ENCODE peak calls at places on chromosome 13, in five cellular contexts. U is substantia nigra, Y is MCF 10A, Q is NCI-H1105, G is pulmonary artery endothelial cell. V is an unnamed sample.

GRCh38 chr13:81591528-81592220 is 1250.7 kb upstream of the SPRY2 start:
- DNase-seq in Q (no peak), U (no peak), Y (no peak), G (no peak), V (no peak)

GRCh38 chr13:38905081-38905480 is 85.5 kb downstream of the STOML3 start:
- DNase-seq in Y (peak), Q (no peak), G (no peak), U (no peak), V (no peak)

GRCh38 chr13:113747291-113747833 is 11.7 kb upstream of the TMEM255B start:
- DNase-seq in U (no peak), G (no peak), Q (no peak), Y (no peak), V (no peak)

GRCh38 chr13:49938274-49938673 is 2.1 kb upstream of the SPRYD7 start:
- DNase-seq in Y (no peak), Q (no peak), G (no peak), U (no peak), V (no peak)

GRCh38 chr13:71864981-71865857 is 1.8 kb downstream of the DACH1 start:
- DNase-seq in U (no peak), Y (no peak), Q (no peak), G (no peak), V (peak)

GRCh38 chr13:101492251-101492910 is 39.9 kb downstream of the ITGBL1 start:
- DNase-seq in U (no peak), Y (no peak), Q (no peak), G (no peak), V (no peak)

GRCh38 chr13:26941345-26942174 is 181.0 kb upstream of the GPR12 start:
- DNase-seq in U (no peak), Q (no peak), G (no peak), Y (peak), V (no peak)

GRCh38 chr13:107822006-107822405 is 393.3 kb downstream of the LIG4 start:
- DNase-seq in U (no peak), Y (no peak), G (peak), Q (no peak), V (no peak)

GRCh38 chr13:112849500-112849899 is 119.5 kb upstream of the MCF2L start:
- DNase-seq in Y (peak), G (no peak), U (no peak), Q (peak), V (no peak)

GRCh38 chr13:23828866-23829265 is 60.3 kb downstream of the MIPEP start:
- DNase-seq in U (no peak), G (no peak), Q (no peak), Y (peak), V (no peak)

GRCh38 chr13:60572003-60572792 is 175.2 kb downstream of the TDRD3 start:
- DNase-seq in G (peak), Q (no peak), Y (peak), U (no peak), V (no peak)

GRCh38 chr13:57326532-57326931 is 159.5 kb downstream of the PRR20E start:
- DNase-seq in U (no peak), G (no peak), Q (no peak), Y (no peak), V (no peak)

GRCh38 chr13:99314640-99315176 is 7.5 kb upstream of the GPR183 start:
- DNase-seq in U (no peak), G (peak), Y (no peak), Q (no peak), V (no peak)

GRCh38 chr13:76778906-76779305 is 107.3 kb downstream of the KCTD12 start:
- DNase-seq in Q (no peak), U (no peak), Y (no peak), G (no peak), V (no peak)

GRCh38 chr13:31755803-31756212 is 16.5 kb downstream of the RXFP2 start:
- DNase-seq in Q (no peak), Y (no peak), G (no peak), U (no peak), V (no peak)

GRCh38 chr13:43134896-43135295 is 111.5 kb downstream of the DNAJC15 start:
- DNase-seq in U (no peak), G (no peak), Q (no peak), Y (no peak), V (no peak)